ENCODE peak calls at places on chromosomes 13 and 19, in five cellular contexts. One of them, this sample, is unnamed.

GRCh38 chr19:42553292-42554045 is 25.2 kb upstream of the CEACAM1 start:
- DNase-seq in K562: no peak
- DNase-seq in AG04450: peak; percentile 27
- DNase-seq in ovary: no peak
- DNase-seq in RWPE2: no peak
- DNase-seq in this sample: no peak

GRCh38 chr13:99704390-99704789 is 203.1 kb downstream of the TM9SF2 start:
- DNase-seq in K562: no peak
- DNase-seq in AG04450: no peak
- DNase-seq in ovary: no peak
- DNase-seq in RWPE2: no peak
- DNase-seq in this sample: no peak

GRCh38 chr13:51494151-51494550 is 41.3 kb upstream of the INTS6 start:
- DNase-seq in AG04450: no peak
- DNase-seq in K562: no peak
- DNase-seq in ovary: no peak
- DNase-seq in RWPE2: no peak
- DNase-seq in this sample: peak; percentile 25

GRCh38 chr19:16778796-16779411 is 50.3 kb upstream of the SIN3B start:
- DNase-seq in AG04450: peak; percentile 8
- DNase-seq in RWPE2: no peak
- DNase-seq in ovary: peak; percentile 10
- DNase-seq in K562: peak; percentile 65
- DNase-seq in this sample: peak; percentile 46

GRCh38 chr19:39768811-39769210 is 9.8 kb upstream of the LEUTX start:
- DNase-seq in K562: no peak
- DNase-seq in RWPE2: no peak
- DNase-seq in ovary: no peak
- DNase-seq in AG04450: no peak
- DNase-seq in this sample: no peak

GRCh38 chr19:39448271-39448670 is 2.9 kb downstream of the SUPT5H start:
- DNase-seq in K562: no peak
- DNase-seq in ovary: no peak
- DNase-seq in AG04450: no peak
- DNase-seq in RWPE2: no peak
- DNase-seq in this sample: no peak

GRCh38 chr19:44783545-44783944 is 5.9 kb downstream of the CBLC start:
- DNase-seq in ovary: no peak
- DNase-seq in AG04450: no peak
- DNase-seq in K562: no peak
- DNase-seq in RWPE2: no peak
- DNase-seq in this sample: no peak

GRCh38 chr19:53879145-53880037 is 2.6 kb upstream of the PRKCG start:
- DNase-seq in K562: peak; percentile 90
- DNase-seq in AG04450: peak; percentile 67
- DNase-seq in ovary: peak; percentile 92
- DNase-seq in RWPE2: peak; percentile 89
- DNase-seq in this sample: peak; percentile 96

GRCh38 chr13:39776439-39776838 is 121.0 kb downstream of the COG6 start:
- DNase-seq in K562: no peak
- DNase-seq in RWPE2: no peak
- DNase-seq in ovary: no peak
- DNase-seq in AG04450: peak; percentile 51
- DNase-seq in this sample: no peak

GRCh38 chr19:44757735-44758505 is 9.4 kb downstream of the BCL3 start:
- DNase-seq in RWPE2: no peak
- DNase-seq in AG04450: no peak
- DNase-seq in K562: no peak
- DNase-seq in ovary: peak; percentile 67
- DNase-seq in this sample: peak; percentile 90

GRCh38 chr13:30816733-30817132 is 81.4 kb downstream of the ALOX5AP start:
- DNase-seq in ovary: no peak
- DNase-seq in AG04450: no peak
- DNase-seq in K562: no peak
- DNase-seq in RWPE2: no peak
- DNase-seq in this sample: no peak

GRCh38 chr19:32351807-32352630 is 6.6 kb downstream of the ZNF507 start:
- DNase-seq in AG04450: no peak
- DNase-seq in RWPE2: no peak
- DNase-seq in K562: no peak
- DNase-seq in ovary: no peak
- DNase-seq in this sample: no peak

GRCh38 chr19:49814010-49814409 is 918 bp upstream of the FUZ start:
- DNase-seq in ovary: no peak
- DNase-seq in AG04450: no peak
- DNase-seq in RWPE2: no peak
- DNase-seq in K562: no peak
- DNase-seq in this sample: no peak

GRCh38 chr19:24054044-24054935 is 32.7 kb upstream of the ZNF254 start:
- DNase-seq in K562: no peak
- DNase-seq in AG04450: peak; percentile 58
- DNase-seq in ovary: no peak
- DNase-seq in RWPE2: peak; percentile 58
- DNase-seq in this sample: peak; percentile 31

GRCh38 chr19:50728084-50728737 is 5.0 kb downstream of the CLEC11A start:
- DNase-seq in K562: peak; percentile 94
- DNase-seq in ovary: peak; percentile 84
- DNase-seq in AG04450: no peak
- DNase-seq in RWPE2: peak; percentile 89
- DNase-seq in this sample: peak; percentile 98

GRCh38 chr19:38663957-38664502 is 16.6 kb downstream of the ACTN4 start:
- DNase-seq in RWPE2: no peak
- DNase-seq in ovary: no peak
- DNase-seq in AG04450: no peak
- DNase-seq in K562: no peak
- DNase-seq in this sample: no peak

GRCh38 chr19:41367848-41368301 is 3.9 kb upstream of the B9D2 start:
- DNase-seq in RWPE2: no peak
- DNase-seq in K562: peak; percentile 48
- DNase-seq in AG04450: peak; percentile 81
- DNase-seq in ovary: no peak
- DNase-seq in this sample: peak; percentile 93

GRCh38 chr19:13817615-13818371 is 22.6 kb downstream of the ZSWIM4 start:
- DNase-seq in AG04450: no peak
- DNase-seq in RWPE2: no peak
- DNase-seq in ovary: no peak
- DNase-seq in K562: peak; percentile 94
- DNase-seq in this sample: peak; percentile 82

GRCh38 chr13:91571681-91572080 is 173.3 kb downstream of the GPC5 start:
- DNase-seq in K562: no peak
- DNase-seq in ovary: no peak
- DNase-seq in RWPE2: no peak
- DNase-seq in AG04450: no peak
- DNase-seq in this sample: no peak

GRCh38 chr19:17950310-17951150 is 16.4 kb upstream of the KCNN1 start:
- DNase-seq in RWPE2: no peak
- DNase-seq in AG04450: no peak
- DNase-seq in ovary: no peak
- DNase-seq in K562: peak; percentile 48
- DNase-seq in this sample: peak; percentile 51

GRCh38 chr19:39997595-39998216 is 846 bp downstream of the ZNF546 start:
- DNase-seq in RWPE2: no peak
- DNase-seq in ovary: no peak
- DNase-seq in K562: no peak
- DNase-seq in AG04450: no peak
- DNase-seq in this sample: no peak

GRCh38 chr19:39126593-39127187 is 1.1 kb downstream of the PAK4 start:
- DNase-seq in ovary: no peak
- DNase-seq in AG04450: no peak
- DNase-seq in RWPE2: no peak
- DNase-seq in K562: no peak
- DNase-seq in this sample: no peak

GRCh38 chr19:12779162-12779993 is 4.0 kb upstream of the HOOK2 start:
- DNase-seq in AG04450: no peak
- DNase-seq in ovary: peak; percentile 75
- DNase-seq in RWPE2: no peak
- DNase-seq in K562: no peak
- DNase-seq in this sample: peak; percentile 58

GRCh38 chr19:12778020-12778904 is 2.9 kb upstream of the HOOK2 start:
- DNase-seq in K562: peak; percentile 37
- DNase-seq in RWPE2: no peak
- DNase-seq in ovary: peak; percentile 77
- DNase-seq in AG04450: no peak
- DNase-seq in this sample: peak; percentile 73

GRCh38 chr19:12782174-12782423 is 6.7 kb upstream of the HOOK2 start:
- DNase-seq in AG04450: no peak
- DNase-seq in K562: no peak
- DNase-seq in RWPE2: no peak
- DNase-seq in ovary: no peak
- DNase-seq in this sample: no peak

GRCh38 chr19:12777217-12778019 is 2.1 kb upstream of the HOOK2 start:
- DNase-seq in AG04450: no peak
- DNase-seq in RWPE2: no peak
- DNase-seq in ovary: peak; percentile 76
- DNase-seq in K562: peak; percentile 74
- DNase-seq in this sample: peak; percentile 84

GRCh38 chr19:12778905-12779161 is 3.5 kb upstream of the HOOK2 start:
- DNase-seq in AG04450: no peak
- DNase-seq in K562: no peak
- DNase-seq in RWPE2: no peak
- DNase-seq in ovary: no peak
- DNase-seq in this sample: no peak
- H3K27ac ChIP-seq in AG04450: peak overlapping the region; percentile 98
- H3K27ac ChIP-seq in K562: peak overlapping the region; percentile 68
- H3K27ac ChIP-seq in RWPE2: peak overlapping the region; percentile 92
- H3K27ac ChIP-seq in ovary: peak overlapping the region; percentile 84
- H3K27ac ChIP-seq in this sample: peak overlapping the region; percentile 7

GRCh38 chr19:30085394-30085793 is 143.4 kb downstream of the URI1 start:
- DNase-seq in K562: peak; percentile 23
- DNase-seq in AG04450: no peak
- DNase-seq in RWPE2: peak; percentile 24
- DNase-seq in ovary: peak; percentile 20
- DNase-seq in this sample: peak; percentile 8
- TF ChIP-seq CTCF in K562: no peak
- TF ChIP-seq CTCF in AG04450: no peak
- TF ChIP-seq CTCF in RWPE2: no peak
- TF ChIP-seq CTCF in ovary: no peak
- TF ChIP-seq CTCF in this sample: no peak

GRCh38 chr19:55377356-55378131 is 918 bp downstream of the TMEM190 start:
- DNase-seq in RWPE2: no peak
- DNase-seq in AG04450: no peak
- DNase-seq in ovary: no peak
- DNase-seq in K562: no peak
- DNase-seq in this sample: no peak
- H3K4me3 ChIP-seq in RWPE2: no peak overlapping the region
- H3K4me3 ChIP-seq in AG04450: no peak overlapping the region
- H3K4me3 ChIP-seq in ovary: no peak overlapping the region
- H3K4me3 ChIP-seq in K562: no peak overlapping the region
- H3K4me3 ChIP-seq in this sample: no peak overlapping the region

DNA sequence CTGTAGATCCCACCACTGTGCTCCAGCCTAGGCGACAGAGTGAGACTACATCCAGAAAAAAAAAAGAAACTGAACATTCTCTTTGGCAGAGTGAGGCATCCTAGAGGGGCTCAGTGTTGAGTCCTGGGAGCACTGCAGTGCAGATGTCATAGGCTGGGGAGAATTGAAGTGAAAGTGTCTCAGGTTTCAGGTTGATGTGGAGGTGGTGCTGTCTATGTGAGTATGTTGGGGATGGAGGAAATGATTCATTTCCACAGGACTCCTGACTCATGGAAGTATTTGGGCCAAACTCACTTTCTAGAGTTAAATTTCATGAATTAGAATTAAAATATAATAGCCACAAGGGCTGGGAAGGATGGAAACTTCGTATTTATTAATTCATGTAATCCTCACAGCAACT is 134.4 kb upstream of the TSC22D1 start:
- DNase-seq in AG04450: peak; percentile 83
- DNase-seq in RWPE2: peak; percentile 54
- DNase-seq in K562: no peak
- DNase-seq in ovary: no peak
- DNase-seq in this sample: peak; percentile 86
- H3K27ac ChIP-seq in AG04450: peak overlapping the region; percentile 85
- H3K27ac ChIP-seq in RWPE2: peak overlapping the region; percentile 98
- H3K27ac ChIP-seq in K562: no peak overlapping the region
- H3K27ac ChIP-seq in ovary: no peak overlapping the region
- H3K27ac ChIP-seq in this sample: no peak overlapping the region

This sample was measured in cardiac muscle cell.